ENCODE peak calls at places on chromosome 4, in ten cellular contexts. One of them, this sample, is unnamed.

GRCh38 chr4:76429636-76430035 is 5.4 kb upstream of the SHROOM3 start:
- DNase-seq in NAMALWA: peak
- DNase-seq in stimulated activated CD4-positive, alpha-beta T cell treated with anti-CD3 and anti-CD28 coated beads, Interleukin-2, amount 100 ng/mL, for 24 hours: no peak
- DNase-seq in astrocyte of the spinal cord: no peak
- DNase-seq in LoVo: no peak
- DNase-seq in choroid plexus epithelial cell: no peak
- DNase-seq in left lobe of liver: no peak
- DNase-seq in naive thymus-derived CD4-positive, alpha-beta T cell: no peak
- DNase-seq in NCI-H1105: no peak
- DNase-seq in GDM1: peak
- DNase-seq in this sample: no peak

GRCh38 chr4:40957281-40957680 is 207.5 kb downstream of the NSUN7 start:
- DNase-seq in left lobe of liver: no peak
- DNase-seq in choroid plexus epithelial cell: no peak
- DNase-seq in NAMALWA: no peak
- DNase-seq in stimulated activated CD4-positive, alpha-beta T cell treated with anti-CD3 and anti-CD28 coated beads, Interleukin-2, amount 100 ng/mL, for 24 hours: no peak
- DNase-seq in GDM1: no peak
- DNase-seq in NCI-H1105: no peak
- DNase-seq in astrocyte of the spinal cord: no peak
- DNase-seq in naive thymus-derived CD4-positive, alpha-beta T cell: no peak
- DNase-seq in LoVo: no peak
- DNase-seq in this sample: no peak

GRCh38 chr4:36997727-36998126 is 246.8 kb upstream of the NWD2 start:
- DNase-seq in NCI-H1105: no peak
- DNase-seq in naive thymus-derived CD4-positive, alpha-beta T cell: no peak
- DNase-seq in stimulated activated CD4-positive, alpha-beta T cell treated with anti-CD3 and anti-CD28 coated beads, Interleukin-2, amount 100 ng/mL, for 24 hours: no peak
- DNase-seq in choroid plexus epithelial cell: no peak
- DNase-seq in LoVo: no peak
- DNase-seq in GDM1: no peak
- DNase-seq in left lobe of liver: no peak
- DNase-seq in NAMALWA: no peak
- DNase-seq in astrocyte of the spinal cord: peak
- DNase-seq in this sample: no peak

GRCh38 chr4:85995361-85995760 is 364.5 kb downstream of the MAPK10 start:
- DNase-seq in naive thymus-derived CD4-positive, alpha-beta T cell: no peak
- DNase-seq in NCI-H1105: no peak
- DNase-seq in GDM1: peak
- DNase-seq in NAMALWA: no peak
- DNase-seq in left lobe of liver: no peak
- DNase-seq in LoVo: no peak
- DNase-seq in choroid plexus epithelial cell: no peak
- DNase-seq in stimulated activated CD4-positive, alpha-beta T cell treated with anti-CD3 and anti-CD28 coated beads, Interleukin-2, amount 100 ng/mL, for 24 hours: no peak
- DNase-seq in astrocyte of the spinal cord: no peak
- DNase-seq in this sample: no peak

GRCh38 chr4:887034-887763 is 44.9 kb downstream of the GAK start:
- DNase-seq in LoVo: no peak
- DNase-seq in left lobe of liver: no peak
- DNase-seq in GDM1: no peak
- DNase-seq in NCI-H1105: no peak
- DNase-seq in stimulated activated CD4-positive, alpha-beta T cell treated with anti-CD3 and anti-CD28 coated beads, Interleukin-2, amount 100 ng/mL, for 24 hours: no peak
- DNase-seq in naive thymus-derived CD4-positive, alpha-beta T cell: no peak
- DNase-seq in NAMALWA: no peak
- DNase-seq in choroid plexus epithelial cell: no peak
- DNase-seq in astrocyte of the spinal cord: no peak
- DNase-seq in this sample: no peak

GRCh38 chr4:110270492-110271197 is 72.2 kb upstream of the ELOVL6 start:
- DNase-seq in stimulated activated CD4-positive, alpha-beta T cell treated with anti-CD3 and anti-CD28 coated beads, Interleukin-2, amount 100 ng/mL, for 24 hours: no peak
- DNase-seq in NCI-H1105: no peak
- DNase-seq in left lobe of liver: no peak
- DNase-seq in naive thymus-derived CD4-positive, alpha-beta T cell: no peak
- DNase-seq in LoVo: no peak
- DNase-seq in choroid plexus epithelial cell: peak
- DNase-seq in GDM1: no peak
- DNase-seq in NAMALWA: no peak
- DNase-seq in astrocyte of the spinal cord: peak
- DNase-seq in this sample: peak

GRCh38 chr4:11336435-11336834 is 92.3 kb downstream of the HS3ST1 start:
- DNase-seq in naive thymus-derived CD4-positive, alpha-beta T cell: no peak
- DNase-seq in NAMALWA: no peak
- DNase-seq in NCI-H1105: no peak
- DNase-seq in left lobe of liver: no peak
- DNase-seq in stimulated activated CD4-positive, alpha-beta T cell treated with anti-CD3 and anti-CD28 coated beads, Interleukin-2, amount 100 ng/mL, for 24 hours: no peak
- DNase-seq in astrocyte of the spinal cord: no peak
- DNase-seq in choroid plexus epithelial cell: no peak
- DNase-seq in LoVo: no peak
- DNase-seq in GDM1: no peak
- DNase-seq in this sample: no peak

GRCh38 chr4:94444771-94445170 is 7.0 kb upstream of the PDLIM5 start:
- DNase-seq in GDM1: no peak
- DNase-seq in NCI-H1105: no peak
- DNase-seq in choroid plexus epithelial cell: no peak
- DNase-seq in NAMALWA: no peak
- DNase-seq in astrocyte of the spinal cord: no peak
- DNase-seq in left lobe of liver: no peak
- DNase-seq in naive thymus-derived CD4-positive, alpha-beta T cell: no peak
- DNase-seq in stimulated activated CD4-positive, alpha-beta T cell treated with anti-CD3 and anti-CD28 coated beads, Interleukin-2, amount 100 ng/mL, for 24 hours: no peak
- DNase-seq in LoVo: no peak
- DNase-seq in this sample: no peak

GRCh38 chr4:43457866-43458265 is 565.4 kb downstream of the GRXCR1 start:
- DNase-seq in LoVo: no peak
- DNase-seq in left lobe of liver: no peak
- DNase-seq in naive thymus-derived CD4-positive, alpha-beta T cell: no peak
- DNase-seq in GDM1: no peak
- DNase-seq in NCI-H1105: no peak
- DNase-seq in stimulated activated CD4-positive, alpha-beta T cell treated with anti-CD3 and anti-CD28 coated beads, Interleukin-2, amount 100 ng/mL, for 24 hours: no peak
- DNase-seq in astrocyte of the spinal cord: no peak
- DNase-seq in NAMALWA: no peak
- DNase-seq in choroid plexus epithelial cell: peak
- DNase-seq in this sample: peak

This sample was measured in foreskin keratinocyte.